ENCODE peak calls at places on chromosomes 6 and 20, in seven cellular contexts. Q, O, M, D, W, F and N are unnamed samples.

GRCh38 chr6:165487347-165487746 is 175.7 kb downstream of the PDE10A start:
- DNase-seq in Q (no peak), O (no peak), D (no peak), F (no peak), W (no peak), M (no peak), N (no peak)

GRCh38 chr20:20480126-20480525 is 112.2 kb downstream of the INSM1 start:
- DNase-seq in M (no peak), F (no peak), W (no peak), D (no peak), O (no peak), Q (no peak), N (no peak)

GRCh38 chr20:43761396-43762340 is 34.9 kb upstream of the GTSF1L start:
- DNase-seq in F (no peak), D (no peak), Q (no peak), O (no peak), M (no peak), W (no peak), N (no peak)

GRCh38 chr20:6489361-6490154 is 277.9 kb upstream of the BMP2 start:
- DNase-seq in O (no peak), Q (peak; percentile 92), F (no peak), D (no peak), M (no peak), W (peak; percentile 65), N (no peak)

GRCh38 chr20:61295726-61296628 is 43.9 kb downstream of the CDH4 start:
- DNase-seq in Q (no peak), D (no peak), M (no peak), O (no peak), W (peak; percentile 52), F (peak; percentile 66), N (no peak)

GRCh38 chr20:37697314-37697713 is 3.5 kb downstream of the CTNNBL1 start:
- DNase-seq in D (peak; percentile 77), O (no peak), W (no peak), Q (no peak), M (no peak), F (no peak), N (no peak)

GRCh38 chr6:5122504-5123112 is 37.5 kb downstream of the PPP1R3G start:
- DNase-seq in M (no peak), Q (no peak), D (no peak), W (no peak), O (peak; percentile 82), F (no peak), N (no peak)

GRCh38 chr6:7261030-7261841 is 51.8 kb downstream of the SSR1 start:
- DNase-seq in Q (peak; percentile 70), W (peak; percentile 85), M (no peak), O (no peak), D (peak; percentile 66), F (peak; percentile 91), N (peak; percentile 43)

GRCh38 chr20:30921286-30922071 is 336.0 kb upstream of the DEFB115 start:
- DNase-seq in Q (no peak), W (no peak), F (no peak), M (no peak), D (no peak), O (no peak), N (no peak)

GRCh38 chr20:32727663-32728062 is 15.6 kb downstream of the COMMD7 start:
- DNase-seq in F (peak; percentile 20), M (no peak), Q (no peak), W (no peak), D (no peak), O (no peak), N (peak; percentile 36)

GRCh38 chr6:123575218-123575617 is 61.5 kb downstream of the TRDN start:
- DNase-seq in O (no peak), W (no peak), F (no peak), M (no peak), D (no peak), Q (peak; percentile 25), N (no peak)

GRCh38 chr6:38638941-38639497 is 710 bp downstream of the BTBD9 start:
- DNase-seq in M (peak; percentile 8), W (peak; percentile 65), Q (peak; percentile 42), D (peak; percentile 51), F (peak; percentile 39), O (no peak), N (peak; percentile 24)

GRCh38 chr6:25660512-25660911 is 8.5 kb downstream of the SCGN start:
- DNase-seq in F (peak; percentile 90), Q (peak; percentile 70), O (no peak), M (no peak), W (peak; percentile 98), D (no peak), N (no peak)

GRCh38 chr20:7180261-7181045 is 413.0 kb downstream of the BMP2 start:
- DNase-seq in D (no peak), W (peak; percentile 93), Q (no peak), F (peak; percentile 31), M (no peak), O (no peak), N (no peak)

GRCh38 chr6:113277111-113277510 is 580.0 kb upstream of the MARCKS start:
- DNase-seq in O (no peak), D (no peak), Q (no peak), M (no peak), F (no peak), W (no peak), N (no peak)

GRCh38 chr6:139743629-139744028 is 369.2 kb upstream of the CITED2 start:
- DNase-seq in M (no peak), F (peak; percentile 92), D (no peak), W (peak; percentile 96), O (no peak), Q (no peak), N (no peak)

GRCh38 chr20:1897965-1898464 is 2.8 kb downstream of the SIRPA start:
- DNase-seq in D (peak; percentile 77), Q (no peak), M (no peak), O (no peak), F (no peak), W (no peak), N (no peak)

GRCh38 chr6:151004415-151005024 is 139.0 kb downstream of the MTHFD1L start:
- DNase-seq in D (no peak), F (peak; percentile 84), M (no peak), Q (peak; percentile 33), W (peak; percentile 98), O (no peak), N (peak; percentile 80)

GRCh38 chr6:155185544-155185943 is 78.3 kb upstream of the CLDN20 start:
- DNase-seq in Q (peak; percentile 1), F (peak; percentile 27), W (peak; percentile 70), D (no peak), O (no peak), M (no peak), N (no peak)

GRCh38 chr6:40948598-40948997 is 90.4 kb downstream of the UNC5CL start:
- DNase-seq in W (peak; percentile 74), Q (no peak), D (no peak), F (peak; percentile 49), M (no peak), O (no peak), N (no peak)

GRCh38 chr6:22250486-22250885 is 46.4 kb downstream of the PRL start:
- DNase-seq in Q (no peak), F (no peak), D (no peak), W (no peak), O (no peak), M (no peak), N (no peak)

GRCh38 chr6:125668071-125668470 is 81.4 kb upstream of the HEY2 start:
- DNase-seq in M (no peak), O (no peak), W (no peak), F (no peak), Q (no peak), D (no peak), N (no peak)